ENCODE peak calls at places on chromosomes 3 and 15, in six cellular contexts. U is K562, Z is HCT116, A is HepG2, G is endothelial cell of umbilical vein, J is H1. B is an unnamed sample.

GRCh38 chr3:156317457-156317856 is 197.1 kb downstream of the KCNAB1 start:
- DNase-seq in Z (peak), J (no peak), A (peak), U (no peak), G (peak), B (peak)

GRCh38 chr3:69695933-69696332 is 43.3 kb upstream of the MITF start:
- DNase-seq in J (no peak), A (no peak), Z (no peak), G (no peak), U (no peak), B (no peak)

GRCh38 chr3:32443471-32443870 is 51.8 kb downstream of the CMTM7 start:
- DNase-seq in G (peak), Z (peak), J (no peak), A (no peak), U (no peak), B (no peak)

GRCh38 chr15:37134699-37135131 is 34.4 kb upstream of the MEIS2 start:
- DNase-seq in G (peak), A (peak), U (peak), Z (peak), J (no peak), B (no peak)

GRCh38 chr3:15367059-15367458 is 34.7 kb upstream of the SH3BP5 start:
- DNase-seq in Z (no peak), U (no peak), G (peak), A (no peak), J (no peak), B (no peak)

GRCh38 chr15:74633781-74634180 is 18.1 kb downstream of the CLK3 start:
- DNase-seq in J (no peak), A (no peak), G (no peak), U (no peak), Z (no peak), B (no peak)

GRCh38 chr3:128416578-128417150 is 50.0 kb downstream of the DNAJB8 start:
- DNase-seq in A (peak), U (peak), G (no peak), J (no peak), Z (peak), B (no peak)

GRCh38 chr3:178705925-178706324 is 169.7 kb downstream of the KCNMB2 start:
- DNase-seq in Z (no peak), A (no peak), J (no peak), U (no peak), G (no peak), B (peak)

GRCh38 chr15:35692256-35692867 is 146.4 kb upstream of the DPH6 start:
- DNase-seq in Z (no peak), G (peak), J (no peak), U (no peak), A (no peak), B (no peak)

GRCh38 chr3:8886556-8886955 is 76.7 kb downstream of the RAD18 start:
- DNase-seq in A (no peak), Z (no peak), G (no peak), J (no peak), U (no peak), B (no peak)

GRCh38 chr3:57928511-57928910 is 79.7 kb upstream of the FLNB start:
- DNase-seq in U (no peak), G (no peak), A (no peak), Z (no peak), J (no peak), B (no peak)

GRCh38 chr3:11167590-11167989 is 13.3 kb downstream of the HRH1 start:
- DNase-seq in U (no peak), Z (no peak), J (no peak), A (no peak), G (no peak), B (no peak)

GRCh38 chr3:102083971-102084370 is 234.7 kb downstream of the NFKBIZ start:
- DNase-seq in J (no peak), U (no peak), G (no peak), Z (no peak), A (no peak), B (peak)

GRCh38 chr3:149299938-149300791 is 33.3 kb downstream of the TM4SF18 start:
- DNase-seq in G (peak), J (no peak), A (peak), U (no peak), Z (peak), B (peak)

GRCh38 chr3:129182390-129183180 is 1.1 kb downstream of the CNBP start:
- DNase-seq in Z (no peak), G (peak), U (no peak), J (no peak), A (no peak), B (no peak)

GRCh38 chr3:43102773-43103480 is 3.0 kb downstream of the POMGNT2 start:
- DNase-seq in Z (no peak), U (no peak), A (no peak), G (no peak), J (no peak), B (no peak)

GRCh38 chr3:75983609-75984290 is 198.4 kb upstream of the ZNF717 start:
- DNase-seq in U (no peak), Z (no peak), G (no peak), A (no peak), J (no peak), B (no peak)

GRCh38 chr3:33277193-33277882 is at the start of gene FBXL2:
- DNase-seq in A (peak), U (peak), Z (peak), J (peak), G (peak), B (no peak)

GRCh38 chr15:66658057-66658456 is 44.0 kb upstream of the SMAD6 start:
- DNase-seq in U (no peak), A (no peak), G (no peak), Z (no peak), J (no peak), B (no peak)

GRCh38 chr3:13525827-13526625 is 22.9 kb upstream of the FBLN2 start:
- DNase-seq in J (no peak), U (no peak), Z (no peak), A (no peak), G (no peak), B (no peak)

GRCh38 chr15:60525640-60526039 is 46.7 kb upstream of the ICE2 start:
- DNase-seq in G (no peak), J (no peak), U (no peak), Z (no peak), A (no peak), B (no peak)

GRCh38 chr3:174219738-174220137 is 639.4 kb upstream of the NAALADL2 start:
- DNase-seq in J (no peak), G (no peak), A (no peak), U (no peak), Z (no peak), B (no peak)

GRCh38 chr3:19147905-19148767 is at the start of gene KCNH8:
- DNase-seq in A (no peak), U (peak), G (no peak), J (no peak), Z (no peak), B (no peak)

GRCh38 chr15:67512140-67512539 is 8.8 kb upstream of the C15orf61 start:
- DNase-seq in A (no peak), G (no peak), U (no peak), Z (no peak), J (no peak), B (no peak)

GRCh38 chr15:88630141-88630721 is 8.6 kb upstream of the ISG20 start:
- DNase-seq in G (peak), J (no peak), U (no peak), A (no peak), Z (no peak), B (no peak)
- TF ChIP-seq POLR2AphosphoS5 in G (peak), J (peak), U (no peak), A (no peak), Z (no peak), B (no peak)

DNA sequence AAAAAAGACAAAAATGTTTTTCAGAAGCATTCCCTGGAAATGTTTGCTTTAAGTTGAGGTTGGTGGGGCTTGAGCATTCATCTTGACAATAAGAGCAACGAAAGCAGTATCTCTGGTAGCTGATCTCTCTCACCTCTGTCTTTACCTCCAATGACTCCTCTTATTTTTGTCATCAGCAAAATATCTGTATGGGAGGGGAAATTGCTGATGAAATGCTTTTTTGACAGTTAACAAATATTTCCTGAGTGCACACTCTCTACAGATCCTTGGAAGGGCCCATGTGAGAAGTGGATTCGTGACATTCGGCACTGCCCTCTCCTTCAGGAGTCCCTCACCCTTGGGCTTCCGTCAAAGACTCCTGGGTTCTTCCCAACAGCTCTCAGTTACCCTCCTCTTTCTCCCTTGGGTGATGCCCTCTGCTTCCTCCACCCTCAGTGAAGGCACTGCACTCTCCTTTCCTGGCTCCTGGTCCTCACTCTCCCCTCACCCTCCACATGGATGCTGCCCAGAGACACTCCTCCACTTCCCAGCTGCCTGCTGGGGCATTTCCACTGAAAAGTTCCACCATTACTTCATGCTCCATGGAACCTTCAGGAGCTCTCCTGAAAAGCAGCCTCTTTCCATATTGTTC is 2.9 kb upstream of the CGNL1 start:
- DNase-seq in U (no peak), A (no peak), Z (no peak), G (no peak), J (no peak), B (no peak)
- TF ChIP-seq EZH2 in U (no peak), A (no peak), Z (no peak), G (no peak), J (no peak), B (no peak)

DNA sequence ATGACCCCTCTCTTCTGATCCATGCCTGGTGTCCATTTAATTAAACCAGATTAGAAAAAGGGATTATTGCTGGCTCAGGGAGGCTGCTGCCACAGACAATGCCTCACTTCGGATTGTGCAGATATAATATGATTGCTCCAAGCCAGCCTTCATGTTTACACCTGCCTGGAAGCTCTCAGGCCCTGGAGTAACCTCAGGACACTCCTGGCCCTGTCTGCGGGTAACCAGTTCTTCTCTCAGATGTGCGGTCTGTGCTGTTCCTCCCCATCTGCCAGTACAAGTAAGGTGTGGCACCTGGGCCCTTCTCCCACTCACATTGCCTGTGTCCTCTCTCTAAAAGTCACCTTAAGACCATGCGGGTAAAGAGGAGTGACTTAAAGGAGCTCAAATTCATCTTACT is 8.8 kb upstream of the GOLGA8J start:
- DNase-seq in U (no peak), Z (no peak), J (no peak), G (no peak), A (no peak), B (no peak)
- H3K27ac ChIP-seq in U (no peak), Z (no peak), J (no peak), G (no peak), A (no peak), B (no peak)

GRCh38 chr3:4985330-4986174 is 6.3 kb downstream of the BHLHE40 start:
- DNase-seq in G (peak), J (no peak), A (peak), Z (peak), U (no peak), B (no peak)
- TF ChIP-seq POLR2AphosphoS5 in G (peak), J (no peak), A (peak), Z (peak), U (no peak), B (no peak)